ENCODE peak calls at places on chromosomes 3 and 15, in eight cellular contexts. Z, C, T, N, M, H, D and G are unnamed samples. For H3K27me3 and H3K4me1, the result is how much of the 10 kb centered on the place peaks cover.

GRCh38 chr3:151155409-151156128 is 47.4 kb downstream of the GPR171 start:
- DNase-seq in Z (no peak), C (no peak), T (no peak), N (no peak), M (no peak), H (no peak), D (no peak), G (no peak)

GRCh38 chr3:47890037-47890831 is 87.3 kb downstream of the DHX30 start:
- DNase-seq in Z (no peak), C (no peak), T (no peak), N (no peak), M (no peak), H (no peak), D (no peak), G (no peak)

GRCh38 chr15:30943654-30944335 is 40.1 kb downstream of the FAN1 start:
- DNase-seq in Z (no peak), C (no peak), T (no peak), N (no peak), M (no peak), H (no peak), D (no peak), G (no peak)

GRCh38 chr15:97235285-97235985 is 725.1 kb upstream of the ARRDC4 start:
- DNase-seq in Z (peak), C (peak), T (no peak), N (peak), M (no peak), H (peak), D (peak), G (no peak)

GRCh38 chr3:118425272-118425837 is 609.3 kb downstream of the IGSF11 start:
- DNase-seq in Z (no peak), C (no peak), T (no peak), N (no peak), M (no peak), H (no peak), D (no peak), G (no peak)

GRCh38 chr15:87672309-87672897 is 584.1 kb downstream of the NTRK3 start:
- DNase-seq in Z (no peak), C (peak), T (no peak), N (no peak), M (no peak), H (no peak), D (peak), G (no peak)

GRCh38 chr3:36796896-36797295 is 32.5 kb upstream of the DCLK3 start:
- DNase-seq in Z (no peak), C (no peak), T (no peak), N (no peak), M (no peak), H (no peak), D (no peak), G (no peak)

GRCh38 chr3:159260049-159260662 is 458.3 kb downstream of the MFSD1 start:
- DNase-seq in Z (no peak), C (peak), T (no peak), N (peak), M (no peak), H (no peak), D (no peak), G (peak)

GRCh38 chr15:52658955-52659354 is 20.2 kb downstream of the ATOSA start:
- DNase-seq in Z (no peak), C (no peak), T (no peak), N (no peak), M (no peak), H (no peak), D (no peak), G (no peak)

GRCh38 chr15:79412010-79412409 is 20.1 kb upstream of the MINAR1 start:
- DNase-seq in Z (no peak), C (no peak), T (no peak), N (no peak), M (no peak), H (no peak), D (no peak), G (no peak)

GRCh38 chr3:8990266-8991215 is 27.3 kb upstream of the RAD18 start:
- DNase-seq in Z (no peak), C (no peak), T (peak), N (no peak), M (no peak), H (no peak), D (peak), G (no peak)

GRCh38 chr3:113746955-113747718 is at the start of gene ATP6V1A:
- DNase-seq in Z (peak), C (peak), T (peak), N (peak), M (peak), H (no peak), D (peak), G (peak)

GRCh38 chr3:143973352-143974021 is 1.9 kb downstream of the DIPK2A start:
- DNase-seq in Z (no peak), C (no peak), T (no peak), N (peak), M (no peak), H (no peak), D (no peak), G (peak)

GRCh38 chr15:52408823-52409222 is 113.2 kb upstream of the MYO5C start:
- DNase-seq in Z (no peak), C (no peak), T (no peak), N (no peak), M (no peak), H (no peak), D (no peak), G (no peak)

GRCh38 chr3:128113817-128114794 is 9.5 kb downstream of the RUVBL1 start:
- DNase-seq in Z (no peak), C (no peak), T (no peak), N (peak), M (no peak), H (no peak), D (no peak), G (no peak)

GRCh38 chr3:49492969-49493368 is 22.9 kb downstream of the DAG1 start:
- DNase-seq in Z (no peak), C (no peak), T (no peak), N (no peak), M (no peak), H (no peak), D (no peak), G (no peak)

GRCh38 chr3:41462103-41462691 is 262.9 kb downstream of the CTNNB1 start:
- DNase-seq in Z (no peak), C (no peak), T (no peak), N (no peak), M (no peak), H (no peak), D (no peak), G (no peak)

GRCh38 chr3:53693441-53693840 is 152.8 kb downstream of the CHDH start:
- DNase-seq in Z (no peak), C (no peak), T (no peak), N (no peak), M (no peak), H (no peak), D (no peak), G (no peak)

GRCh38 chr3:129654126-129654525 is 47.6 kb upstream of the PLXND1 start:
- DNase-seq in Z (no peak), C (no peak), T (no peak), N (no peak), M (no peak), H (no peak), D (no peak), G (no peak)

GRCh38 chr3:134879991-134880390 is 84.9 kb downstream of the EPHB1 start:
- DNase-seq in Z (no peak), C (no peak), T (no peak), N (no peak), M (peak), H (no peak), D (no peak), G (no peak)

GRCh38 chr3:58260733-58261132 is 23.1 kb downstream of the ABHD6 start:
- DNase-seq in Z (no peak), C (no peak), T (no peak), N (no peak), M (no peak), H (peak), D (no peak), G (no peak)

GRCh38 chr3:158106773-158107461 is 697 bp upstream of the SHOX2 start:
- DNase-seq in Z (no peak), C (peak), T (no peak), N (no peak), M (no peak), H (no peak), D (peak), G (no peak)

GRCh38 chr3:184230081-184230602 is 757 bp downstream of the VWA5B2 start:
- DNase-seq in Z (peak), C (peak), T (no peak), N (no peak), M (no peak), H (no peak), D (peak), G (no peak)

GRCh38 chr3:191333481-191333880 is 3.2 kb upstream of the UTS2B start:
- DNase-seq in Z (no peak), C (no peak), T (no peak), N (no peak), M (no peak), H (no peak), D (no peak), G (no peak)

GRCh38 chr3:130395916-130396315 is 50.4 kb downstream of the COL6A5 start:
- DNase-seq in Z (no peak), C (no peak), T (no peak), N (no peak), M (no peak), H (peak), D (no peak), G (no peak)

GRCh38 chr15:76342382-76343201 is 6.0 kb downstream of the ISL2 start:
- DNase-seq in Z (no peak), C (peak), T (peak), N (peak), M (no peak), H (no peak), D (peak), G (no peak)
- H3K27me3 ChIP-seq in Z (half or more), C (under half), T (under half), N (half or more), M (half or more), H (under half), D (half or more), G (under half)

GRCh38 chr3:71129611-71130515 is 453.7 kb downstream of the FOXP1 start:
- DNase-seq in Z (no peak), C (no peak), T (no peak), N (no peak), M (no peak), H (no peak), D (no peak), G (no peak)

GRCh38 chr3:71131385-71131871 is 452.1 kb downstream of the FOXP1 start:
- DNase-seq in Z (no peak), C (no peak), T (no peak), N (no peak), M (no peak), H (no peak), D (no peak), G (no peak)

GRCh38 chr3:71128951-71129350 is 454.6 kb downstream of the FOXP1 start:
- DNase-seq in Z (no peak), C (no peak), T (no peak), N (no peak), M (no peak), H (no peak), D (no peak), G (no peak)

GRCh38 chr3:71131893-71132314 is 451.6 kb downstream of the FOXP1 start:
- DNase-seq in Z (no peak), C (no peak), T (no peak), N (no peak), M (no peak), H (no peak), D (no peak), G (no peak)

DNA sequence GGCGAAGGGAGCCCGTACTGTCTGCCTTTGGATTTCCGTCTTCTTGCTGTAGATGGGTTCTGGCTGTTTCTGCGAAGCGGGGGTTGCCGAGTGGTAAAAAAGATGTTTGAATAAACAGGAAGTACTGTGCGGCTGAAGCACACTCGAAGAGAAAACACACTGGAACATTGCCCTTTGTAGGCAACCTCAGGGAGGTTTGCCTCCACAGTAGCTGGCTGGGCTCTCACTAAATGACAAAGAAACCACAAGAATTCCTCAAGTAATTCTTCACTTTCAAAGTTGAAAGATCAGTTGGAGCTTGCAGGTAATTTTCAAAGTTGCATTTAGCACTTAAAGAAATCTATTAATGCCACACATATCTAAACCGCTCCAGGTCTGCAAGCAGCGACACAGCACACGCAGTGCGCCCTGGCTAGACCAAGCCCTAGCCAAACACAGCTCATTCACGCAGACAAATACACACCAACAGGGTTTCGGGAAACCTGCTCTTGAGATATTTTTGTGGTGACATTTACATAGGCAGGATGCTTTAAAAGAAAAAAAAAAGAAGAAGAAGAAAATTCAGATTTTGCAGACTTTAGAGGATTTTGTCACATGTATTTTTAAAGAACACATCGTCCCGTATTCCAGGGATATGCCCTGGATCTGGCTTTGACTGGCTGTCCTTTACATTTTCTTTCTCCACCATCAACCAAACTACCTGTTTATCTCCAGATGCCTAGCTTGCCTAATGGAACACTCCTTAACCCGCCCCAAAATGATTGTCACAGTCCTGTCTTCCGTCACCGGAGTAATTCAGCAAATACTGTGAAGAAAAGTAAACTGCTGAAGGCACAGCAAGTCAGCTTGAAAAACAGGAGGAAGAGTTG is 452.8 kb downstream of the FOXP1 start:
- DNase-seq in Z (peak), C (no peak), T (no peak), N (peak), M (no peak), H (no peak), D (no peak), G (peak)
- TF ChIP-seq POLR2AphosphoS5 in Z (peak), C (no peak), T (no peak), N (peak), M (peak), H (no peak), D (no peak), G (peak)

GRCh38 chr15:68589783-68590710 is 11.3 kb downstream of the CORO2B start:
- DNase-seq in Z (no peak), C (no peak), T (no peak), N (no peak), M (no peak), H (no peak), D (no peak), G (no peak)

GRCh38 chr15:68590721-68591389 is 12.1 kb downstream of the CORO2B start:
- DNase-seq in Z (no peak), C (no peak), T (no peak), N (no peak), M (no peak), H (no peak), D (no peak), G (no peak)

GRCh38 chr15:68587769-68588385 is 9.1 kb downstream of the CORO2B start:
- DNase-seq in Z (no peak), C (no peak), T (no peak), N (no peak), M (no peak), H (no peak), D (no peak), G (no peak)

GRCh38 chr15:68586274-68586961 is 7.6 kb downstream of the CORO2B start:
- DNase-seq in Z (no peak), C (no peak), T (no peak), N (no peak), M (no peak), H (peak), D (no peak), G (no peak)

GRCh38 chr15:68589012-68589411 is 10.2 kb downstream of the CORO2B start:
- DNase-seq in Z (no peak), C (no peak), T (no peak), N (no peak), M (no peak), H (no peak), D (no peak), G (no peak)
- H3K4me1 ChIP-seq in Z (under half), C (under half), T (under half), N (under half), M (under half), H (under half), D (under half), G (under half)

GRCh38 chr3:137768021-137768360 is 3.9 kb downstream of the SOX14 start:
- DNase-seq in Z (no peak), C (peak), T (no peak), N (no peak), M (no peak), H (no peak), D (peak), G (no peak)
- H3K27me3 ChIP-seq in Z (half or more), C (half or more), T (under half), N (half or more), M (half or more), H (half or more), D (half or more), G (half or more)

GRCh38 chr15:26882616-26883365 is 15.9 kb downstream of the GABRA5 start:
- DNase-seq in Z (no peak), C (no peak), T (peak), N (no peak), M (no peak), H (no peak), D (no peak), G (no peak)
- TF ChIP-seq POLR2AphosphoS5 in Z (no peak), C (no peak), T (no peak), N (no peak), M (no peak), H (no peak), D (no peak), G (no peak)

GRCh38 chr3:12980596-12981290 is 92.5 kb downstream of the IQSEC1 start:
- DNase-seq in Z (no peak), C (no peak), T (no peak), N (no peak), M (no peak), H (no peak), D (no peak), G (no peak)
- H3K4me1 ChIP-seq in Z (under half), C (under half), T (under half), N (under half), M (under half), H (under half), D (under half), G (under half)

GRCh38 chr15:32716216-32716959 is 1.4 kb upstream of the GREM1 start:
- DNase-seq in Z (no peak), C (no peak), T (no peak), N (no peak), M (no peak), H (no peak), D (no peak), G (no peak)
- H3K27me3 ChIP-seq in Z (half or more), C (under half), T (under half), N (half or more), M (half or more), H (under half), D (half or more), G (under half)

GRCh38 chr15:70703483-70703882 is 59.9 kb downstream of the UACA start:
- DNase-seq in Z (no peak), C (no peak), T (no peak), N (no peak), M (no peak), H (no peak), D (no peak), G (no peak)
- TF ChIP-seq POLR2AphosphoS5 in Z (no peak), C (no peak), T (no peak), N (no peak), M (no peak), H (no peak), D (no peak), G (no peak)

DNA sequence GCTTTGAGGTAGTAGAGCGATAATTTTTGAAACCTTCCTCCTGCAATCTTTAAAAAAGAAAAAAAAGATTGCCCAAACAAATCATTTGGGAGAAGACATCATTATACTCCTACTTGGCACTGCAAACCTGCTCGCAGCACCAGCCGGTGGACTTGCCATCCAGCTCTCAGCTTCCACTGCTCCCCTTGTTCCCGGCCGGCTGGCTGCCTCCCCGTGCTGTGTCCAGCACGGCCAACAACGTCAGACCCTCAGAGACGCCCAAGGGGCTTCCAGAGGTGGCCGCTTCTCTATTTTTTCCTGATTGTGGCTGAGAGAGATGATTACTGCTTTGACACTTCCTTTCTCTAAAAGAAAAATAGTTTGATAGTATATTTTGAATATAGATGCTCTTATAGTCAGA is 3.0 kb upstream of the BFSP2 start:
- DNase-seq in Z (no peak), C (no peak), T (no peak), N (no peak), M (peak), H (no peak), D (no peak), G (no peak)
- H3K4me1 ChIP-seq in Z (under half), C (under half), T (under half), N (under half), M (under half), H (under half), D (under half), G (under half)